ENCODE peak calls at places on chromosomes 3 and 15, in eight cellular contexts. Q, O, F, I, X, Z, W and C are unnamed samples.

GRCh38 chr15:74365619-74366445 is 1.6 kb downstream of the CYP11A1 start:
- DNase-seq in Q (peak; percentile 48), O (no peak), F (peak; percentile 74), I (peak; percentile 33), X (peak; percentile 61), Z (peak; percentile 69), W (peak; percentile 88), C (peak; percentile 71)

GRCh38 chr3:115792206-115792955 is 169.1 kb downstream of the GAP43 start:
- DNase-seq in Q (no peak), O (peak; percentile 64), F (no peak), I (no peak), X (no peak), Z (no peak), W (peak; percentile 59), C (no peak)

GRCh38 chr3:126850370-126851085 is 132.4 kb upstream of the PLXNA1 start:
- DNase-seq in Q (peak; percentile 39), O (peak; percentile 39), F (no peak), I (no peak), X (peak; percentile 71), Z (no peak), W (peak; percentile 49), C (peak; percentile 66)

GRCh38 chr15:90596943-90597342 is 67.2 kb downstream of the CRTC3 start:
- DNase-seq in Q (no peak), O (no peak), F (no peak), I (no peak), X (no peak), Z (no peak), W (no peak), C (no peak)

GRCh38 chr3:68468695-68469375 is 463.5 kb downstream of the TAFA4 start:
- DNase-seq in Q (no peak), O (no peak), F (no peak), I (no peak), X (no peak), Z (no peak), W (no peak), C (no peak)

GRCh38 chr3:45592830-45593707 is 1.5 kb upstream of the LIMD1 start:
- DNase-seq in Q (peak; percentile 94), O (peak; percentile 89), F (peak; percentile 93), I (peak; percentile 63), X (peak; percentile 96), Z (peak; percentile 88), W (peak; percentile 98), C (peak; percentile 95)

GRCh38 chr15:84552896-84553295 is 47.9 kb upstream of the ZSCAN2 start:
- DNase-seq in Q (no peak), O (peak; percentile 46), F (no peak), I (no peak), X (peak; percentile 49), Z (no peak), W (peak; percentile 79), C (no peak)

GRCh38 chr15:80885180-80885579 is 104.4 kb downstream of the MESD start:
- DNase-seq in Q (no peak), O (no peak), F (no peak), I (no peak), X (no peak), Z (no peak), W (no peak), C (no peak)

GRCh38 chr3:197466586-197467399 is 89.0 kb downstream of the BDH1 start:
- DNase-seq in Q (no peak), O (peak; percentile 74), F (peak; percentile 55), I (peak; percentile 68), X (peak; percentile 81), Z (no peak), W (peak; percentile 87), C (peak; percentile 73)

GRCh38 chr3:103786296-103786695 is 1351.5 kb downstream of the ZPLD1 start:
- DNase-seq in Q (no peak), O (no peak), F (no peak), I (no peak), X (no peak), Z (no peak), W (no peak), C (no peak)

GRCh38 chr3:134356411-134357040 is 17.7 kb downstream of the AMOTL2 start:
- DNase-seq in Q (no peak), O (no peak), F (peak; percentile 4), I (no peak), X (no peak), Z (peak; percentile 14), W (no peak), C (no peak)

GRCh38 chr3:156661158-156661557 is 13.2 kb upstream of the TIPARP start:
- DNase-seq in Q (no peak), O (no peak), F (no peak), I (no peak), X (no peak), Z (no peak), W (no peak), C (no peak)